ENCODE peak calls at places on chromosomes 16 and 17, in six cellular contexts. J is stimulated activated CD4-positive, alpha-beta T cell treated with anti-CD3 and anti-CD28 coated beads, Interleukin-1b, Interleukin-23, amount 100 ng/mL, for 1 hour; I is activated T-helper 1 cell treated with anti-CD3 and anti-CD28 coated beads, Interleukin-12 subunit alpha, Interleukin-12 subunit beta, Interleukin-2, Interleukin-4 antibody, amounts not matched to agents 30 ng/mL and 10 ng/mL and 1 ng/mL, durations not matched to agents 14 hours and 24 hours and 36 hours; N is sciatic nerve; F is MCF 10A; Q is EL. A is an unnamed sample.

GRCh38 chr16:11232852-11233726 is 22.9 kb downstream of the SOCS1 start:
- DNase-seq in J (peak), N (no peak), Q (no peak), I (peak), F (no peak), A (no peak)

GRCh38 chr16:55889518-55889917 is 14.3 kb upstream of the CES5A start:
- DNase-seq in J (no peak), F (no peak), I (no peak), Q (no peak), N (no peak), A (no peak)

GRCh38 chr17:76292567-76292966 is 15.5 kb downstream of the QRICH2 start:
- DNase-seq in F (no peak), Q (no peak), J (no peak), I (no peak), N (no peak), A (no peak)

GRCh38 chr17:37713624-37714023 is 31.2 kb downstream of the HNF1B start:
- DNase-seq in N (no peak), F (no peak), J (no peak), Q (no peak), I (no peak), A (no peak)

GRCh38 chr17:37818689-37819088 is 73.8 kb upstream of the HNF1B start:
- DNase-seq in J (no peak), I (no peak), Q (peak), N (no peak), F (peak), A (no peak)

GRCh38 chr17:34361478-34362061 is 1.5 kb downstream of the CCL1 start:
- DNase-seq in N (peak), Q (peak), I (peak), J (peak), F (peak), A (peak)

GRCh38 chr16:72092832-72093447 is 480 bp downstream of the TXNL4B start:
- DNase-seq in I (no peak), J (no peak), Q (peak), N (no peak), F (peak), A (no peak)

GRCh38 chr17:41467546-41467945 is 360 bp upstream of the KRT32 start:
- DNase-seq in F (peak), Q (no peak), I (no peak), J (no peak), N (no peak), A (no peak)

GRCh38 chr16:2813661-2814288 is 3.3 kb upstream of the PRSS21 start:
- DNase-seq in F (no peak), I (no peak), N (peak), J (no peak), Q (no peak), A (no peak)

GRCh38 chr16:30348113-30348512 is 7.0 kb downstream of the CD2BP2 start:
- DNase-seq in I (no peak), Q (no peak), J (no peak), N (no peak), F (no peak), A (no peak)

GRCh38 chr17:76384222-76384986 is at the start of gene SPHK1:
- DNase-seq in I (peak), J (peak), Q (peak), N (peak), F (peak), A (no peak)

GRCh38 chr16:74582984-74583383 is 23.9 kb downstream of the GLG1 start:
- DNase-seq in I (no peak), J (no peak), N (no peak), F (no peak), Q (no peak), A (no peak)

GRCh38 chr17:11493947-11494346 is 104.3 kb upstream of the DNAH9 start:
- DNase-seq in Q (no peak), J (no peak), I (no peak), F (no peak), N (no peak), A (no peak)

GRCh38 chr16:19884611-19885455 is at the start of gene GPRC5B:
- DNase-seq in N (peak), Q (peak), F (no peak), I (peak), J (no peak), A (no peak)

GRCh38 chr16:28596840-28597691 is at the start of gene SULT1A2:
- DNase-seq in I (no peak), F (peak), N (no peak), Q (no peak), J (no peak), A (no peak)

GRCh38 chr17:39244600-39245570 is 19.1 kb upstream of the STAC2 start:
- DNase-seq in F (peak), N (peak), J (peak), Q (peak), I (peak), A (peak)

GRCh38 chr16:15973460-15973859 is 24.0 kb downstream of the ABCC1 start:
- DNase-seq in N (no peak), J (no peak), Q (peak), F (no peak), I (no peak), A (no peak)

GRCh38 chr17:45783593-45784292 is 377 bp upstream of the CRHR1 start:
- DNase-seq in N (no peak), Q (no peak), I (no peak), J (no peak), F (no peak), A (no peak)

GRCh38 chr17:69404398-69404797 is 10.1 kb upstream of the MAP2K6 start:
- DNase-seq in N (no peak), J (no peak), F (peak), Q (peak), I (no peak), A (no peak)

GRCh38 chr17:82815790-82816305 is 24.0 kb downstream of the ZNF750 start:
- DNase-seq in F (no peak), J (no peak), I (no peak), Q (no peak), N (no peak), A (no peak)

GRCh38 chr17:69574257-69575197 is 160.0 kb downstream of the MAP2K6 start:
- DNase-seq in Q (peak), I (no peak), J (no peak), F (peak), N (no peak), A (no peak)

GRCh38 chr17:47692895-47693666 is 880 bp upstream of the TBKBP1 start:
- DNase-seq in J (no peak), N (no peak), F (no peak), I (no peak), Q (no peak), A (no peak)

GRCh38 chr17:9002610-9003354 is 18.5 kb upstream of the NTN1 start:
- DNase-seq in J (no peak), F (no peak), N (no peak), I (no peak), Q (no peak), A (no peak)

GRCh38 chr16:16189842-16190241 is 33.5 kb downstream of the ABCC6 start:
- DNase-seq in J (no peak), F (no peak), Q (no peak), I (no peak), N (no peak), A (no peak)

GRCh38 chr17:17386143-17386800 is 83.1 kb downstream of the NT5M start:
- DNase-seq in Q (no peak), N (no peak), F (no peak), I (no peak), J (no peak), A (no peak)

GRCh38 chr16:67428146-67428731 is 2.7 kb upstream of the HSD11B2 start:
- DNase-seq in J (peak), F (peak), N (peak), Q (peak), I (peak), A (no peak)

GRCh38 chr17:50584749-50585148 is 24.2 kb downstream of the CACNA1G start:
- DNase-seq in J (no peak), Q (no peak), N (no peak), F (no peak), I (no peak), A (no peak)

GRCh38 chr17:17681744-17682292 is 560 bp downstream of the RAI1 start:
- DNase-seq in J (peak), I (peak), N (peak), Q (peak), F (no peak), A (no peak)

GRCh38 chr16:29710227-29711219 is 31.5 kb downstream of the QPRT start:
- DNase-seq in I (peak), J (no peak), F (peak), Q (peak), N (no peak), A (no peak)

GRCh38 chr16:70770968-70771552 is 29.9 kb downstream of the VAC14 start:
- DNase-seq in N (peak), J (peak), F (peak), Q (peak), I (peak), A (no peak)

GRCh38 chr16:9484901-9485300 is 393.5 kb downstream of the HAPSTR1 start:
- DNase-seq in I (no peak), J (no peak), Q (no peak), F (no peak), N (no peak), A (no peak)

GRCh38 chr17:65277576-65277975 is 140.4 kb downstream of the RGS9 start:
- DNase-seq in F (no peak), I (no peak), J (no peak), Q (peak), N (no peak), A (no peak)

GRCh38 chr17:57949649-57950048 is 5.6 kb downstream of the CUEDC1 start:
- DNase-seq in J (no peak), N (no peak), Q (peak), F (peak), I (no peak), A (no peak)

GRCh38 chr16:12403746-12404658 is 399.7 kb downstream of the CPPED1 start:
- DNase-seq in Q (no peak), F (no peak), N (no peak), J (no peak), I (no peak), A (no peak)

GRCh38 chr17:43471801-43472200 is 12.0 kb upstream of the DHX8 start:
- DNase-seq in N (no peak), F (no peak), I (no peak), J (no peak), Q (peak), A (no peak)

GRCh38 chr16:74605746-74606520 is 981 bp downstream of the GLG1 start:
- DNase-seq in I (no peak), J (no peak), N (peak), F (peak), Q (no peak), A (no peak)

GRCh38 chr16:72203401-72203800 is 31.4 kb upstream of the PMFBP1 start:
- DNase-seq in Q (peak), I (no peak), F (peak), J (no peak), N (no peak), A (no peak)